ENCODE peak calls at places on chromosome 1, in four cellular contexts. Q is hepatocyte, X is stomach, H is right cardiac atrium. T is an unnamed sample.
A peak's percentile ranks its signal among the peaks of the same experiment; 100 is the strongest.

GRCh38 chr1:80656011-80656627 is 1144.6 kb upstream of the ADGRL2 start:
- DNase-seq in H (no peak), X (peak; percentile 44), Q (peak; percentile 71), T (no peak)

GRCh38 chr1:193543259-193543658 is 356.8 kb upstream of the B3GALT2 start:
- DNase-seq in Q (peak; percentile 35), H (no peak), X (no peak), T (no peak)

GRCh38 chr1:53543130-53543770 is 84.1 kb downstream of the DMRTB1 start:
- DNase-seq in X (no peak), Q (no peak), H (peak; percentile 47), T (no peak)

GRCh38 chr1:180213401-180214177 is 16.5 kb upstream of the LHX4 start:
- DNase-seq in H (no peak), X (no peak), Q (no peak), T (no peak)

GRCh38 chr1:21621051-21621450 is 48.1 kb downstream of the RAP1GAP start:
- DNase-seq in Q (no peak), H (peak; percentile 53), X (no peak), T (no peak)

GRCh38 chr1:2946291-2946690 is 75.0 kb upstream of the ACTRT2 start:
- DNase-seq in Q (no peak), H (peak; percentile 25), X (no peak), T (no peak)

GRCh38 chr1:12615916-12616708 is 1.9 kb downstream of the DHRS3 start:
- DNase-seq in H (peak; percentile 87), Q (peak; percentile 81), X (peak; percentile 85), T (peak; percentile 64)

GRCh38 chr1:227947678-227948492 is at the start of gene WNT9A:
- DNase-seq in H (peak; percentile 83), Q (peak; percentile 86), X (peak; percentile 55), T (no peak)

GRCh38 chr1:111515291-111516007 is 12.0 kb upstream of the ADORA3 start:
- DNase-seq in H (peak; percentile 92), X (peak; percentile 44), Q (no peak), T (no peak)

GRCh38 chr1:43199093-43199726 is 27.1 kb downstream of the CFAP57 start:
- DNase-seq in X (no peak), H (no peak), Q (no peak), T (peak; percentile 21)

GRCh38 chr1:8011016-8011415 is 15.1 kb downstream of the ERRFI1 start:
- DNase-seq in H (no peak), Q (no peak), X (no peak), T (no peak)

GRCh38 chr1:210292276-210292851 is 36.3 kb upstream of the HHAT start:
- DNase-seq in X (peak; percentile 79), Q (peak; percentile 84), H (peak; percentile 84), T (peak; percentile 79)

GRCh38 chr1:78419309-78419708 is 71.5 kb upstream of the PTGFR start:
- DNase-seq in H (no peak), Q (no peak), X (no peak), T (no peak)

GRCh38 chr1:214670098-214670497 is 67.1 kb downstream of the CENPF start:
- DNase-seq in Q (peak; percentile 67), X (peak; percentile 33), H (peak; percentile 81), T (no peak)

GRCh38 chr1:151612506-151613274 is 840 bp downstream of the SNX27 start:
- DNase-seq in H (peak; percentile 69), Q (peak; percentile 44), X (no peak), T (peak; percentile 36)

GRCh38 chr1:211591980-211592493 is 13.1 kb upstream of the SLC30A1 start:
- DNase-seq in X (no peak), H (no peak), Q (peak; percentile 51), T (no peak)

GRCh38 chr1:21672478-21673276 is 3.5 kb upstream of the RAP1GAP start:
- DNase-seq in H (peak; percentile 56), Q (no peak), X (no peak), T (no peak)

GRCh38 chr1:85224734-85225623 is 24.2 kb upstream of the SYDE2 start:
- DNase-seq in X (peak; percentile 84), Q (peak; percentile 73), H (no peak), T (peak; percentile 61)

GRCh38 chr1:150235436-150235851 is 468 bp downstream of the ANP32E start:
- DNase-seq in Q (peak; percentile 23), H (no peak), X (no peak), T (no peak)

GRCh38 chr1:59994302-59995198 is 68.0 kb upstream of the CYP2J2 start:
- DNase-seq in H (peak; percentile 48), Q (peak; percentile 26), X (no peak), T (no peak)

GRCh38 chr1:228291906-228292608 is 84.2 kb downstream of the OBSCN start:
- DNase-seq in Q (no peak), H (peak; percentile 48), X (no peak), T (no peak)

GRCh38 chr1:183101841-183102276 is 78.6 kb downstream of the LAMC1 start:
- DNase-seq in X (no peak), H (peak; percentile 62), Q (peak; percentile 32), T (no peak)

GRCh38 chr1:92201973-92202372 is 15.7 kb upstream of the C1orf146 start:
- DNase-seq in H (no peak), X (no peak), Q (no peak), T (no peak)

GRCh38 chr1:71944006-71944405 is 338.3 kb downstream of the NEGR1 start:
- DNase-seq in Q (peak; percentile 4), H (no peak), X (no peak), T (no peak)

GRCh38 chr1:113396585-113396984 is 6.3 kb downstream of the MAGI3 start:
- DNase-seq in Q (peak; percentile 56), H (no peak), X (no peak), T (no peak)
- H3K4me1 ChIP-seq in Q (peaks cover 16% of the 10 kb centered on the region), H (no peaks in the 10 kb centered on the region), X (peaks cover 4% of the 10 kb centered on the region), T (peaks cover 4% of the 10 kb centered on the region)

GRCh38 chr1:26160527-26161407 is 1.9 kb downstream of the FAM110D start:
- DNase-seq in X (no peak), H (peak; percentile 69), Q (no peak), T (no peak)
- H3K4me1 ChIP-seq in X (peaks cover 38% of the 10 kb centered on the region), H (peaks cover 11% of the 10 kb centered on the region), Q (peaks cover 20% of the 10 kb centered on the region), T (no peaks in the 10 kb centered on the region)

GRCh38 chr1:107939256-107939655 is 25.7 kb downstream of the VAV3 start:
- DNase-seq in Q (no peak), H (no peak), X (no peak), T (no peak)
- H3K4me1 ChIP-seq in Q (no peaks in the 10 kb centered on the region), H (peaks cover 11% of the 10 kb centered on the region), X (peaks cover 31% of the 10 kb centered on the region), T (peaks cover 3% of the 10 kb centered on the region)

GRCh38 chr1:35556494-35557117 is 597 bp downstream of the KIAA0319L start:
- DNase-seq in H (no peak), Q (no peak), X (no peak), T (no peak)
- H3K4me1 ChIP-seq in H (no peaks in the 10 kb centered on the region), Q (peaks cover 25% of the 10 kb centered on the region), X (peaks cover 65% of the 10 kb centered on the region), T (no peaks in the 10 kb centered on the region)

GRCh38 chr1:145993618-145994390 is 2.6 kb downstream of the TXNIP start:
- DNase-seq in Q (no peak), X (peak; percentile 24), H (no peak), T (no peak)

GRCh38 chr1:145995964-145996432 is 381 bp downstream of the TXNIP start:
- DNase-seq in X (peak; percentile 37), Q (no peak), H (no peak), T (no peak)

GRCh38 chr1:145995148-145995851 is 1.1 kb downstream of the TXNIP start:
- DNase-seq in H (no peak), Q (no peak), X (peak; percentile 23), T (no peak)

GRCh38 chr1:145992958-145993617 is 3.3 kb downstream of the TXNIP start:
- DNase-seq in X (no peak), Q (no peak), H (no peak), T (no peak)

GRCh38 chr1:145994391-145995120 is 1.8 kb downstream of the TXNIP start:
- DNase-seq in H (no peak), Q (no peak), X (peak; percentile 43), T (no peak)
- H3K4me1 ChIP-seq in H (peaks cover 13% of the 10 kb centered on the region), Q (peaks cover 15% of the 10 kb centered on the region), X (peaks cover 38% of the 10 kb centered on the region), T (peaks cover 9% of the 10 kb centered on the region)